ENCODE peak calls at places on chromosome 10, in four cellular contexts. G is K562, R is HepG2, U is WTC11. F is an unnamed sample.

GRCh38 chr10:28300027-28300426 is 2.8 kb downstream of the MPP7 start:
- DNase-seq in R (no peak), G (no peak), U (no peak), F (no peak)

GRCh38 chr10:43939939-43940810 is 291.5 kb upstream of the ZNF32 start:
- DNase-seq in R (no peak), G (no peak), U (no peak), F (no peak)

GRCh38 chr10:77279207-77279606 is 358.4 kb downstream of the KCNMA1 start:
- DNase-seq in R (no peak), G (no peak), U (no peak), F (no peak)

GRCh38 chr10:43627942-43628341 is 20.7 kb downstream of the ZNF32 start:
- DNase-seq in G (peak; percentile 46), R (no peak), U (no peak), F (no peak)

GRCh38 chr10:97508342-97508741 is 9.6 kb downstream of the UBTD1 start:
- DNase-seq in R (no peak), G (no peak), U (no peak), F (no peak)

GRCh38 chr10:9851808-9852207 is 1165.9 kb upstream of the CELF2 start:
- DNase-seq in G (no peak), U (no peak), R (no peak), F (no peak)

GRCh38 chr10:78719276-78719675 is 349.5 kb upstream of the ZMIZ1 start:
- DNase-seq in G (no peak), R (no peak), U (no peak), F (no peak)

GRCh38 chr10:48724127-48724526 is 39.5 kb downstream of the WDFY4 start:
- DNase-seq in U (no peak), R (no peak), G (no peak), F (no peak)

GRCh38 chr10:124039432-124040086 is 53.8 kb downstream of the CHST15 start:
- DNase-seq in G (no peak), R (no peak), U (no peak), F (no peak)

DNA sequence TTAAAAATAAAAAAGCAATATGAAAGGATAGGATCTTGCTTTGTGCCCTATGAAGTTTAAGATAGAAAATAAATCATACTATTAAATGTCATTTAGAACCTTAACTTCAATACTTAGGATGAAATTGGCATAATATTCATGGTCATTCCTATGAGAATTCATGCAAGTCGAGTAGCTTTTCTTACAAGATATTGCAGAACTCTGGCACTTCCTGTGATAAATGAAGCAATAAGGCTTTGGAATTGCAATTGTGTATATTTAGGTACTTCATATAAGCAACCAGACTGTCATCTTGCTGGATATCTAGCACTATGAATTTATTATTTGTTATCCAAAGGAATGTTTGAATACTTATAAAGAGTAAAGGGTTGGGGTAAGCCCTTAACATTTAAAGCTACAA is 116.5 kb downstream of the ZNF438 start:
- DNase-seq in G (no peak), U (no peak), R (no peak), F (no peak)
- TF ChIP-seq HMGXB4 in G (no peak), U (no peak), R (no peak), F (no peak)

GRCh38 chr10:130438861-130439260 is 302.7 kb downstream of the GLRX3 start:
- DNase-seq in U (no peak), G (no peak), R (no peak), F (no peak)
- TF ChIP-seq NR3C1 in U (no peak), G (no peak), R (no peak), F (no peak)

GRCh38 chr10:67518756-67519155 is 177.2 kb downstream of the CTNNA3 start:
- DNase-seq in G (no peak), U (no peak), R (no peak), F (no peak)
- TF ChIP-seq HMGXB4 in G (no peak), U (no peak), R (no peak), F (no peak)

DNA sequence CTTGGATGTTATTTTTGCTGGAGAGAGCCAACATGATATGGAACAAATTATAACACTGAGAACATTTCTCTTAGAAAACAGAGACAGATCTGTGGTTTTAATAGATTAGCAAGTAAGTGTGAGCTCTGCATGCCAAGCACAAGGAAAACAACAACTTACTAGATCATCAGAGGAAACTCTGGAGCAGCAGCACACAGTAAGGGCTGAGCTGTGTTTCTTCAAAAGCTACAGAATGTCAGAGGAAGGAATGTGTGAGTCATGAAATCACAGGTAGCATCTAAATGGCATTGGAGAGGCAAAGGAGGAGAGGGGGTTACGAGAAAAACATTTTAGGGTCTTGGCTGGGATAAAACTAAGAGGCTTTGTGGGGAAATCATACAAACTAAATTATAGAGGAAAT is 283.4 kb upstream of the FZD8 start:
- DNase-seq in U (no peak), R (no peak), G (no peak), F (no peak)
- TF ChIP-seq NR3C1 in U (no peak), R (no peak), G (no peak), F (no peak)

GRCh38 chr10:15348579-15348978 is 22.5 kb downstream of the FAM171A1 start:
- DNase-seq in G (no peak), U (no peak), R (no peak), F (no peak)

GRCh38 chr10:15344876-15345285 is 26.2 kb downstream of the FAM171A1 start:
- DNase-seq in R (peak; percentile 98), G (peak; percentile 28), U (no peak), F (no peak)

GRCh38 chr10:15347205-15347604 is 23.9 kb downstream of the FAM171A1 start:
- DNase-seq in G (no peak), U (no peak), R (no peak), F (no peak)

GRCh38 chr10:15345450-15345849 is 25.6 kb downstream of the FAM171A1 start:
- DNase-seq in G (no peak), U (no peak), R (no peak), F (no peak)

GRCh38 chr10:15346440-15347141 is 24.5 kb downstream of the FAM171A1 start:
- DNase-seq in U (no peak), G (no peak), R (no peak), F (no peak)
- TF ChIP-seq HMGXB4 in U (no peak), G (no peak), R (no peak), F (no peak)

DNA sequence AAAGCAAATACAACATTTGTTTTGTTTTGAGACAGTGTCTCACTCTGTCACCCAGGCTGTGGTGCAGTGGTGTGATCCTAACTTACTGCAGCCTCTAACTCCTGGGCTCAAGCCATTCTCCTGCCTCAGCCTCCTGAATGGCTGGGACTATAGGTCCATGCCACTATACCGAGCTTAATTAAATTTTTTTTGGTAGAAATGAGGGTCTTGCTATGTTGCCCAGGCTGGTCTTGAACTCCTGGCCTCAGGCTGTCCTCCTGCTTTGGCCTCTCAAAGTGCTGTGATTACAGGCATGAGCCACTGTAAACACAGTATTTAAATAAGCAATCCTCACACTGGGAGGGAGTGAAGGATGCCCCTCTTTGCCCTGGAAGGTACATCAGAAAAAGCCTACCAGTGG is 4.0 kb upstream of the CAMK2G start:
- DNase-seq in G (no peak), U (no peak), R (no peak), F (no peak)
- TF ChIP-seq NR3C1 in G (no peak), U (no peak), R (no peak), F (no peak)

GRCh38 chr10:118277871-118278270 is 64.3 kb downstream of the FAM204A start:
- DNase-seq in U (no peak), G (no peak), R (no peak), F (no peak)

GRCh38 chr10:118272090-118272775 is 69.9 kb downstream of the FAM204A start:
- DNase-seq in G (no peak), R (no peak), U (no peak), F (no peak)

GRCh38 chr10:118276203-118276602 is 65.9 kb downstream of the FAM204A start:
- DNase-seq in R (no peak), G (no peak), U (no peak), F (no peak)

GRCh38 chr10:118276727-118277126 is 65.4 kb downstream of the FAM204A start:
- DNase-seq in G (no peak), U (no peak), R (no peak), F (no peak)

GRCh38 chr10:118273662-118274061 is 68.5 kb downstream of the FAM204A start:
- DNase-seq in U (no peak), G (no peak), R (no peak), F (no peak)
- TF ChIP-seq HMGXB4 in U (no peak), G (no peak), R (no peak), F (no peak)

F was measured in A549.